ENCODE peak calls at places on chromosomes 12 and 14, in five cellular contexts. Z, D, M, I and V are unnamed samples.

GRCh38 chr14:52914295-52914694 is 36.6 kb downstream of the FERMT2 start:
- DNase-seq in Z (no peak), D (no peak), M (no peak), I (no peak), V (no peak)

GRCh38 chr12:10853746-10854145 is 4.5 kb upstream of the PRR4 start:
- DNase-seq in Z (no peak), D (no peak), M (no peak), I (no peak), V (no peak)

GRCh38 chr14:101032433-101032832 is 128.9 kb upstream of the RTL1 start:
- DNase-seq in Z (no peak), D (no peak), M (no peak), I (no peak), V (no peak)

GRCh38 chr14:88299865-88300264 is 23.2 kb downstream of the KCNK10 start:
- DNase-seq in Z (no peak), D (no peak), M (no peak), I (no peak), V (no peak)

GRCh38 chr14:98514016-98514415 is 758.0 kb downstream of the BCL11B start:
- DNase-seq in Z (no peak), D (no peak), M (no peak), I (peak), V (no peak)

GRCh38 chr14:93962701-93963601 is 13.4 kb downstream of the ASB2 start:
- DNase-seq in Z (no peak), D (no peak), M (no peak), I (no peak), V (no peak)

GRCh38 chr12:69837191-69838085 is 12.4 kb downstream of the MYRFL start:
- DNase-seq in Z (peak), D (no peak), M (no peak), I (no peak), V (no peak)

GRCh38 chr12:125983094-125983783 is 918.0 kb downstream of the AACS start:
- DNase-seq in Z (peak), D (peak), M (no peak), I (no peak), V (peak)

GRCh38 chr14:68939893-68940613 is 39.0 kb downstream of the ACTN1 start:
- DNase-seq in Z (peak), D (peak), M (peak), I (no peak), V (no peak)

GRCh38 chr14:35932659-35933159 is 106.6 kb downstream of the BRMS1L start:
- DNase-seq in Z (no peak), D (no peak), M (no peak), I (peak), V (no peak)

GRCh38 chr12:2609020-2609419 is 185.8 kb upstream of the FKBP4 start:
- DNase-seq in Z (no peak), D (no peak), M (no peak), I (no peak), V (peak)